ENCODE peak calls at places on chromosome 18, in five cellular contexts. Q, Y, V, L and U are unnamed samples.
A peak's percentile ranks its signal among the peaks of the same experiment; 100 is the strongest.

GRCh38 chr18:13587937-13588336 is 138.4 kb downstream of the FAM210A start:
- DNase-seq in Q (no peak), L (no peak), Y (no peak), V (no peak), U (no peak)

GRCh38 chr18:35379421-35379820 is 2.3 kb upstream of the ZNF396 start:
- DNase-seq in L (no peak), V (no peak), Q (no peak), Y (no peak), U (no peak)

GRCh38 chr18:57352271-57352701 is at the start of gene ST8SIA3:
- DNase-seq in L (no peak), Y (no peak), V (no peak), Q (no peak), U (no peak)

GRCh38 chr18:62523255-62523588 is 397 bp downstream of the ZCCHC2 start:
- DNase-seq in L (no peak), Y (no peak), Q (no peak), V (no peak), U (no peak)

GRCh38 chr18:25737710-25738251 is 352.6 kb downstream of the SS18 start:
- DNase-seq in Q (no peak), Y (no peak), L (no peak), V (no peak), U (no peak)

GRCh38 chr18:12585218-12585617 is 72.7 kb downstream of the SPIRE1 start:
- DNase-seq in V (no peak), Y (no peak), L (no peak), Q (no peak), U (no peak)

GRCh38 chr18:27608742-27609141 is 423.6 kb upstream of the CHST9 start:
- DNase-seq in V (no peak), L (no peak), Y (no peak), Q (no peak), U (no peak)

GRCh38 chr18:12886498-12887126 is 2.6 kb upstream of the PTPN2 start:
- DNase-seq in Y (no peak), L (no peak), Q (no peak), V (peak; percentile 41), U (no peak)

GRCh38 chr18:41096504-41096903 is 858.5 kb upstream of the PIK3C3 start:
- DNase-seq in V (no peak), L (no peak), Q (no peak), Y (no peak), U (no peak)

GRCh38 chr18:63664571-63664970 is 2.9 kb upstream of the SERPINB3 start:
- DNase-seq in Q (no peak), Y (no peak), V (no peak), L (no peak), U (no peak)
- TF ChIP-seq POLR2A in Q (no peak), Y (no peak), V (no peak), L (no peak), U (no peak)

GRCh38 chr18:42712065-42712464 is 403.4 kb downstream of the RIT2 start:
- DNase-seq in V (no peak), Q (no peak), Y (no peak), L (no peak), U (no peak)

GRCh38 chr18:42706029-42706608 is 409.4 kb downstream of the RIT2 start:
- DNase-seq in V (no peak), L (no peak), Y (no peak), Q (no peak), U (no peak)

GRCh38 chr18:42707080-42707479 is 408.4 kb downstream of the RIT2 start:
- DNase-seq in Y (no peak), V (no peak), Q (no peak), L (no peak), U (no peak)

GRCh38 chr18:42706618-42707017 is 408.9 kb downstream of the RIT2 start:
- DNase-seq in L (peak; percentile 12), Y (no peak), Q (no peak), V (peak; percentile 12), U (no peak)
- TF ChIP-seq POLR2A in L (no peak), Y (no peak), Q (no peak), V (no peak), U (no peak)

GRCh38 chr18:79678665-79679551 is 695 bp upstream of the CTDP1 start:
- DNase-seq in Y (peak; percentile 97), V (peak; percentile 99), L (peak; percentile 98), Q (peak; percentile 96), U (peak; percentile 64)
- TF ChIP-seq POLR2A in Y (no peak), V (peak; percentile 88), L (peak; percentile 60), Q (peak; percentile 50), U (peak; percentile 43)

DNA sequence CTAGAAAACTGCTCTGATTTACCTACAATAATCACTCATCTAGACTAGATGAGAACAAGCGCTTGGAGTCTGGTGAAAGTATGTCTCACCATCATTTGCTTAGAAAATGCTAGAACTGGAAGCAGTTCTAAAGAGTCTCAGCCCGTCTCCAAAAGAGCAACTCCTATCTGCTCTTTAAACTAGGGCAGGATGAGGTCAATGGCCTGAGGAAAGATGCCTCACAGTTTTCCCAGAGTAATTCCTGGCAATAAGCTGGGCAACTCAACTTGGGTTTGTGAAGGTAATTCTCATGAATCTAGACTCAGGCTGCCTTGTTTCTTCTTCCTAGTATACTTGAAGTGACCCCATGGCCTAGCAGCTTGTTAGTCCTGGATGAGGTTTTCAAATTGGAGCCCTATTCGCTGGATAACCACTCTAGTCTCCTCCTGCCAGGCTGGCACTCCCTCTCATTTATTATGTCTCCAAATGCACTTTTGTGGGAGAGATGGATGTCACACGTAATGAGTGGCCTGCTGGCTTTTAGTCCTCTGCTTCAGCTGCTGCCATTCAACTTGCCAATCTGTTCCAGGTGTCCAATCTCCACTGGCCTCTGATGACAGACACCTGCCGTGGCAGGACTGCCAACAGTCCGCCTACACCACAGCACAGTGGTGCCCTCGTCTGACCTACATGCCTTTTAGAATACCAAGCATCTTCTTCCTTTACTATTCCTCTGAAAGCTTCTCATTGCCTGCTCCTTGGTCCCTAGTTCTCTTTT is 80.9 kb downstream of the CABYR start:
- DNase-seq in L (no peak), Q (no peak), Y (no peak), V (peak; percentile 33), U (no peak)
- TF ChIP-seq POLR2A in L (no peak), Q (no peak), Y (no peak), V (no peak), U (no peak)

GRCh38 chr18:2905802-2906521 is 59.2 kb downstream of the EMILIN2 start:
- DNase-seq in Q (peak; percentile 51), Y (peak; percentile 70), L (peak; percentile 57), V (peak; percentile 30), U (no peak)
- TF ChIP-seq POLR2A in Q (peak; percentile 31), Y (peak; percentile 42), L (no peak), V (no peak), U (no peak)

GRCh38 chr18:49491534-49491856 is 4.5 kb upstream of the C18orf32 start:
- DNase-seq in L (no peak), V (no peak), Y (no peak), Q (no peak), U (no peak)

GRCh38 chr18:49486617-49486958 is 446 bp downstream of the C18orf32 start:
- DNase-seq in Y (no peak), L (no peak), Q (no peak), V (no peak), U (no peak)

GRCh38 chr18:49490246-49490762 is 3.3 kb upstream of the C18orf32 start:
- DNase-seq in Q (no peak), L (no peak), V (no peak), Y (no peak), U (no peak)

GRCh38 chr18:49486959-49487710 is at the start of gene C18orf32:
- DNase-seq in Q (peak; percentile 78), V (peak; percentile 94), Y (peak; percentile 78), L (peak; percentile 93), U (peak; percentile 68)

GRCh38 chr18:49487711-49488310 is 777 bp upstream of the C18orf32 start:
- DNase-seq in Y (no peak), L (no peak), V (no peak), Q (no peak), U (no peak)
- TF ChIP-seq POLR2A in Y (peak; percentile 4), L (no peak), V (no peak), Q (no peak), U (no peak)

DNA sequence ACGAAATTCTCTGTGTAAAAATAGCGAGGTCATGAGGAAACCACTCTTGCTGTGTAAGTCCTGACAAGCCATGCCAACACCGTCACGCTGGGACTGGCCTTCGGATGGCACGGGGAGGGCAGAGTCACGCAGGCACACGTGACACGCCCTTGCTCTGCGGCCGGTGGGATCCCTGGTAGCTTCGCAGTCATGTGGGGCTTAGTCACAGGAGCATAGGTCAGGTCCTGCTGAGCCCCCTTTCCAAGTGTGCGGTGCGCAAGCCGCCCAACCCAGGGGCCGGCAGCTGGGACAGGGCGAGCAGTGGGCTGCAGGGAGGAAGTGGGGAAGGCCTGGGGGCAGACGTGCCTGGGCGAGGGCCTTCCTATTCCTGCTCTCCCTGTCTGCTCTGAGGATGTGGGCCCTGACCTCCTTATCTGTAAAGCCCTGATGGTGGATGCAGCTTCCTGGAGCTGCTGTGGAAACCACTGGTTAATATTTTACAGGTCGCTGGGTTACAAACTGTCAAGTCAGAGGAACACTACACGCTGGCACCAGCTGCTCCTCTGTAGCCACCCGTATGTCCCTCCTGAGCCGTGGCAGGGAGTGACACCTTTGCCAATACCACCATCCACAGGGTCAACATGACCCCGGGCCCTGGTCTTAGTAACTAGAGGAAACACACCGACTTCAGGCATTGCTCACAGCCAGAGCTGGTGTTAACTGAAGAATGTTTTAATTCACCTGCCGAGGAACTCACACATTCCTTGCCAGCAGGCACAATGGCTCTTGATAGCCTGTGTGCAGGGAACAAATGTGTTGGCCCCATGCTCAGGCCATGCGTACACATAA is 17.8 kb downstream of the MBP start:
- DNase-seq in Y (no peak), V (peak; percentile 93), L (peak; percentile 63), Q (no peak), U (no peak)
- TF ChIP-seq POLR2A in Y (no peak), V (peak; percentile 63), L (no peak), Q (peak; percentile 51), U (no peak)